ENCODE peak calls at places on chromosomes 16 and 17, in ten cellular contexts. H, C, I, N, A, V, E, K, O and R are unnamed samples.

GRCh38 chr16:49862694-49863093 is 6.8 kb upstream of the ZNF423 start:
- DNase-seq in H (no peak), O (no peak), E (no peak), C (no peak), K (no peak), V (no peak), N (no peak), A (no peak), I (no peak), R (no peak)

GRCh38 chr17:81509687-81510523 is 2.7 kb downstream of the ACTG1 start:
- DNase-seq in N (no peak), V (peak), C (no peak), H (no peak), E (peak), K (peak), O (peak), A (no peak), I (no peak), R (peak)

GRCh38 chr16:24869033-24869432 is 23.3 kb downstream of the SLC5A11 start:
- DNase-seq in E (no peak), V (no peak), I (no peak), O (no peak), N (no peak), A (no peak), K (no peak), C (no peak), H (no peak), R (no peak)

GRCh38 chr17:76707985-76708807 is 2.6 kb downstream of the MXRA7 start:
- DNase-seq in V (peak), K (no peak), A (no peak), C (no peak), H (no peak), O (no peak), N (no peak), E (no peak), I (no peak), R (no peak)

GRCh38 chr17:13568746-13569739 is 32.7 kb downstream of the HS3ST3A1 start:
- DNase-seq in K (no peak), N (no peak), C (no peak), V (peak), O (no peak), A (no peak), H (no peak), I (no peak), E (no peak), R (no peak)

GRCh38 chr17:38617967-38618760 is 12.4 kb upstream of the SRCIN1 start:
- DNase-seq in N (no peak), V (peak), I (no peak), C (no peak), K (no peak), H (no peak), A (no peak), E (no peak), O (no peak), R (no peak)

GRCh38 chr16:77408607-77409006 is 26.2 kb downstream of the ADAMTS18 start:
- DNase-seq in K (no peak), H (no peak), C (no peak), N (no peak), O (no peak), I (no peak), V (no peak), E (no peak), A (no peak), R (no peak)

GRCh38 chr17:45686250-45686649 is 97.9 kb upstream of the CRHR1 start:
- DNase-seq in K (no peak), C (no peak), N (no peak), E (no peak), V (no peak), I (no peak), H (no peak), A (no peak), O (no peak), R (no peak)

GRCh38 chr16:20833081-20833480 is 26.8 kb downstream of the REXO5 start:
- DNase-seq in O (no peak), N (no peak), K (no peak), I (no peak), A (no peak), V (no peak), E (no peak), H (no peak), C (no peak), R (no peak)

GRCh38 chr17:16313159-16314090 is 39.8 kb downstream of the CENPV start:
- DNase-seq in N (no peak), A (no peak), E (no peak), V (peak), O (no peak), I (no peak), C (peak), H (no peak), K (no peak), R (no peak)

GRCh38 chr17:15185625-15185991 is 79.5 kb downstream of the PMP22 start:
- DNase-seq in K (no peak), A (peak), N (no peak), O (no peak), E (no peak), H (no peak), V (peak), I (no peak), C (no peak), R (peak)

GRCh38 chr17:71970312-71970711 is 150.5 kb upstream of the SOX9 start:
- DNase-seq in E (peak), C (no peak), N (peak), V (no peak), H (no peak), O (no peak), I (peak), A (peak), K (no peak), R (no peak)

GRCh38 chr16:47143329-47143676 is 442 bp downstream of the NETO2 start:
- DNase-seq in I (peak), K (peak), V (peak), E (peak), C (peak), O (peak), N (peak), A (no peak), H (peak), R (peak)

GRCh38 chr16:65964752-65965151 is 401.7 kb upstream of the CDH5 start:
- DNase-seq in E (no peak), C (no peak), O (no peak), N (no peak), A (no peak), I (no peak), V (no peak), K (no peak), H (no peak), R (no peak)

GRCh38 chr16:88857728-88858339 is 907 bp downstream of the TRAPPC2L start:
- DNase-seq in I (peak), H (peak), E (peak), A (peak), N (peak), K (peak), V (peak), C (peak), O (peak), R (peak)

GRCh38 chr17:65415991-65416390 is 145.5 kb downstream of the AXIN2 start:
- DNase-seq in H (no peak), I (no peak), V (no peak), O (no peak), A (no peak), N (no peak), K (no peak), E (no peak), C (peak), R (no peak)

GRCh38 chr16:1708768-1709180 is 2.8 kb downstream of the MAPK8IP3 start:
- DNase-seq in A (no peak), V (peak), I (no peak), C (no peak), K (peak), N (no peak), O (no peak), E (peak), H (no peak), R (no peak)

GRCh38 chr16:76956394-76956793 is 234.6 kb upstream of the MON1B start:
- DNase-seq in C (no peak), H (no peak), N (no peak), A (no peak), O (no peak), I (no peak), K (no peak), E (no peak), V (peak), R (no peak)

GRCh38 chr17:39971076-39971603 is 8.3 kb downstream of the GSDMA start:
- DNase-seq in V (no peak), A (no peak), O (no peak), I (no peak), H (no peak), N (no peak), C (no peak), E (no peak), K (no peak), R (no peak)